ENCODE peak calls at places on chromosomes 3 and 15, in four cellular contexts. X is foreskin keratinocyte, T is hepatocyte, M is H9. D is an unnamed sample.

GRCh38 chr3:6799264-6799915 is 61.5 kb upstream of the GRM7 start:
- DNase-seq in X (peak), T (peak), M (peak), D (no peak)

GRCh38 chr15:28935316-28935715 is 49.5 kb downstream of the APBA2 start:
- DNase-seq in T (no peak), M (peak), X (no peak), D (no peak)

GRCh38 chr3:194421-194820 is 2.1 kb upstream of the CHL1 start:
- DNase-seq in T (no peak), X (no peak), M (no peak), D (no peak)

GRCh38 chr3:82973810-82974209 is 1212.4 kb upstream of the GBE1 start:
- DNase-seq in T (no peak), M (no peak), X (no peak), D (no peak)

GRCh38 chr3:184320099-184320445 is 5.7 kb downstream of the EIF4G1 start:
- DNase-seq in X (peak), T (peak), M (no peak), D (peak)

GRCh38 chr3:4680881-4681300 is 187.7 kb downstream of the ITPR1 start:
- DNase-seq in M (no peak), T (no peak), X (no peak), D (no peak)

GRCh38 chr3:133276594-133276993 is 123.3 kb upstream of the BFSP2 start:
- DNase-seq in X (no peak), M (no peak), T (no peak), D (no peak)

GRCh38 chr3:169634618-169635236 is 28.8 kb downstream of the MECOM start:
- DNase-seq in M (no peak), T (no peak), X (no peak), D (peak)

GRCh38 chr3:149455366-149455765 is 19.1 kb upstream of the TM4SF4 start:
- DNase-seq in X (no peak), M (no peak), T (no peak), D (no peak)

GRCh38 chr3:38477057-38477820 is 18.9 kb upstream of the EXOG start:
- DNase-seq in M (no peak), X (no peak), T (no peak), D (no peak)

GRCh38 chr15:66291816-66292215 is 1.6 kb upstream of the DIS3L start:
- DNase-seq in X (no peak), T (no peak), M (no peak), D (no peak)

GRCh38 chr3:157542711-157543485 is 39.7 kb upstream of the VEPH1 start:
- DNase-seq in T (peak), M (peak), X (peak), D (peak)
- TF ChIP-seq CTCF in T (peak), M (peak), X (peak), D (peak)

GRCh38 chr15:45048784-45049631 is 26.0 kb downstream of the SORD start:
- DNase-seq in M (no peak), T (peak), X (no peak), D (no peak)
- H3K27ac ChIP-seq in M (no peak), T (peak), X (no peak), D (no peak)

GRCh38 chr3:160643994-160644393 is 33.0 kb upstream of the ARL14 start:
- DNase-seq in M (no peak), T (peak), X (no peak), D (no peak)
- TF ChIP-seq CTCF in M (peak), T (peak), X (no peak), D (no peak)

DNA sequence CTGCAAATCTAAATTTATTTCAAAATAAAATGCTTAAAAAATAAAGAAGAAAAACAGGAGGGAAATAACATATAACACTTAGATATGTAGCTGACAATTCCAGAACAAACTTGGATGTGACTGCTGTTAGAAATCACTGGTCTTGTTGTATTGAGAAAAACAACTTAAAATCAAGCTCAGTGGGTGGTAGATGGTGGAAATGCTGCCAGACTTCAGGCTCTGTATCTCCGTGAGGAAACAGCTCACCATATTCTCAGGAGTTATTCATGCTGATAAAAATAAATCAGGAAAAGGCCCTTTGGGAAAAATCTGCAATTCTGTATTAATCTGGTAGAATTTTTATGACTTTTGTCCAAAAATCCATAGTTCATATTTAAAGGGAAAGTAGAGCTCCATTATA is 477.6 kb downstream of the RAP2B start:
- DNase-seq in T (no peak), M (no peak), X (no peak), D (no peak)
- H3K27ac ChIP-seq in T (peak), M (no peak), X (no peak), D (no peak)

DNA sequence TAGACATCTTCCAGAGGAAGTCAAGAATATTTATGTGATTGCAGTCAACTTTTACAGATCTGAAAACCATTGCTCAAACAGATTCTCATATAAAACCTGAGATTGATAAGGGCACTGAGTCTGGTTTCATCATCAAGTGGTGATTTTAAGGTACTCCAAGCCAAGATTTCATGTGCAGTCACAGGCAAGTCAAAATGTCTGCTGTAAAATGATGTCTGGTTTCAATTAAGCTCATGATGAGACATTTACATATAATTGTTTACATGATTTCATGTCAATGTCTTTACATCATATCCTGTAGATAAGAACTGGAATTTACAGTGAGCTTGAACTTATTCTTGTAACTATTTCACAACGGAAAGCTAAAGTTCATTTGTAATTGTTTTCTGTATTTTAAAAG is 1215.5 kb downstream of the ROBO2 start:
- DNase-seq in X (no peak), M (no peak), T (no peak), D (no peak)
- TF ChIP-seq CTCF in X (no peak), M (no peak), T (no peak), D (no peak)

GRCh38 chr3:36932979-36933378 is 11.9 kb downstream of the TRANK1 start:
- DNase-seq in X (peak), M (no peak), T (no peak), D (no peak)
- H3K27ac ChIP-seq in X (peak), M (no peak), T (peak), D (no peak)

GRCh38 chr15:47194718-47195117 is 522.6 kb upstream of the SEMA6D start:
- DNase-seq in T (peak), M (no peak), X (peak), D (peak)
- TF ChIP-seq CTCF in T (peak), M (peak), X (peak), D (peak)

DNA sequence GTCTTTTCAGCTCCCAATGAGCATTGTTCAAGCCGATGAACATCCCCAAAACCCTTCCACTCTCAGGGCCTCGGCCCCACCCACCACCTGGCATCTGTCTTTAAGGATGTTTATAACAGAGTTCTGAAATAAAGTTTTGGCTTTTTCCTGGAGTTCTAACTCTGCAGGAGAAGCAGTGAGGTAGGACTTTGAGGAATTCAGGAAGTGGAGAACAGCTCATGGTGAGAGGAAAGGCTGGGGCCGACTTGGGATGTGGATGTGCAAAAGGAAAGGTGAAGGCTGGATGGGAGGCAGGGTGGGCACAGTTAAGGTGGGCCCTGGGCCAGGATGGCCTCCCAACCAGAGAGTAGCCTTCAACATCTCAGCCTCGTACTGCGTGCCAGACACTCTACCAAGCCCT is 28.3 kb downstream of the LIPC start:
- DNase-seq in X (no peak), T (no peak), M (no peak), D (no peak)
- H3K27ac ChIP-seq in X (no peak), T (peak), M (no peak), D (no peak)

GRCh38 chr3:190424478-190425439 is 24.9 kb downstream of the TMEM207 start:
- DNase-seq in T (peak), M (peak), X (peak), D (peak)
- TF ChIP-seq CTCF in T (peak), M (peak), X (peak), D (peak)

GRCh38 chr3:29693863-29694262 is 413.0 kb downstream of the RBMS3 start:
- DNase-seq in T (peak), X (peak), M (peak), D (peak)
- H3K27ac ChIP-seq in T (peak), X (no peak), M (no peak), D (no peak)

D was measured in RWPE1.